ENCODE peak calls at places on chromosomes 6 and 20, in eight cellular contexts. P is activated naive CD8-positive, alpha-beta T cell treated with anti-CD3 and anti-CD28 coated beads, Interleukin-2, amount 10 ng/mL, durations not matched to agents 7 days and 5 days; O is NCI-H1048; I is left ventricle myocardium superior; S is mesendoderm; Q is tibial artery; H is stimulated activated CD4-positive, alpha-beta T cell treated with anti-CD3 and anti-CD28 coated beads, Interleukin-15, amount 100 ng/mL, for 1 hour; R is SK-N-SH. K is an unnamed sample.

GRCh38 chr6:21767891-21768659 is 174.5 kb downstream of the SOX4 start:
- DNase-seq in P (no peak), O (no peak), I (no peak), S (no peak), Q (no peak), H (no peak), R (no peak), K (no peak)

GRCh38 chr20:47489448-47489872 is 12.2 kb upstream of the NCOA3 start:
- DNase-seq in P (peak), O (no peak), I (peak), S (no peak), Q (peak), H (no peak), R (no peak), K (no peak)

GRCh38 chr6:3844097-3844463 is 5.1 kb upstream of the FAM50B start:
- DNase-seq in P (no peak), O (no peak), I (no peak), S (no peak), Q (no peak), H (no peak), R (no peak), K (no peak)

GRCh38 chr6:64889144-64889543 is 817.9 kb downstream of the EYS start:
- DNase-seq in P (no peak), O (no peak), I (no peak), S (no peak), Q (no peak), H (no peak), R (no peak), K (no peak)

GRCh38 chr6:52352239-52353008 is 9.5 kb upstream of the PAQR8 start:
- DNase-seq in P (no peak), O (no peak), I (no peak), S (peak), Q (no peak), H (no peak), R (no peak), K (peak)

GRCh38 chr20:18055261-18055660 is 2.5 kb downstream of the OVOL2 start:
- DNase-seq in P (no peak), O (no peak), I (no peak), S (peak), Q (no peak), H (no peak), R (no peak), K (no peak)

GRCh38 chr6:72464791-72465691 is 156.8 kb upstream of the KCNQ5 start:
- DNase-seq in P (no peak), O (no peak), I (no peak), S (peak), Q (no peak), H (no peak), R (no peak), K (peak)

GRCh38 chr20:58623579-58624473 is 27.3 kb upstream of the STX16 start:
- DNase-seq in P (no peak), O (no peak), I (peak), S (no peak), Q (peak), H (no peak), R (peak), K (peak)